ENCODE peak calls at places on chromosomes 2 and 18, in ten cellular contexts. One of them, this sample, is unnamed.

GRCh38 chr2:66580343-66580954 is 145.5 kb downstream of the MEIS1 start:
- DNase-seq in GM13977: no peak
- DNase-seq in HepG2: no peak
- DNase-seq in cardiac fibroblast: no peak
- DNase-seq in B cell: no peak
- DNase-seq in kidney: no peak
- DNase-seq in lung: no peak
- DNase-seq in HFFc6: no peak
- DNase-seq in GM20000: no peak
- DNase-seq in left ventricle myocardium inferior: no peak
- DNase-seq in this sample: no peak

GRCh38 chr2:224319756-224320155 is 82.2 kb downstream of the FAM124B start:
- DNase-seq in lung: no peak
- DNase-seq in HepG2: no peak
- DNase-seq in GM13977: no peak
- DNase-seq in HFFc6: no peak
- DNase-seq in B cell: no peak
- DNase-seq in cardiac fibroblast: no peak
- DNase-seq in left ventricle myocardium inferior: no peak
- DNase-seq in GM20000: no peak
- DNase-seq in kidney: no peak
- DNase-seq in this sample: no peak

GRCh38 chr18:34867520-34867919 is 157.4 kb downstream of the DTNA start:
- DNase-seq in left ventricle myocardium inferior: no peak
- DNase-seq in lung: no peak
- DNase-seq in HFFc6: no peak
- DNase-seq in cardiac fibroblast: peak; percentile 37
- DNase-seq in kidney: no peak
- DNase-seq in GM13977: no peak
- DNase-seq in HepG2: peak; percentile 12
- DNase-seq in GM20000: no peak
- DNase-seq in B cell: no peak
- DNase-seq in this sample: peak; percentile 38

GRCh38 chr2:231361701-231362588 is 33.6 kb upstream of the B3GNT7 start:
- DNase-seq in HFFc6: no peak
- DNase-seq in HepG2: no peak
- DNase-seq in B cell: peak; percentile 73
- DNase-seq in GM13977: peak; percentile 91
- DNase-seq in lung: no peak
- DNase-seq in cardiac fibroblast: no peak
- DNase-seq in kidney: peak; percentile 55
- DNase-seq in GM20000: peak; percentile 90
- DNase-seq in left ventricle myocardium inferior: no peak
- DNase-seq in this sample: peak; percentile 39

GRCh38 chr18:9951022-9951859 is 37.4 kb downstream of the VAPA start:
- DNase-seq in lung: no peak
- DNase-seq in kidney: no peak
- DNase-seq in cardiac fibroblast: peak; percentile 84
- DNase-seq in HepG2: peak; percentile 59
- DNase-seq in B cell: no peak
- DNase-seq in GM13977: no peak
- DNase-seq in GM20000: peak; percentile 20
- DNase-seq in left ventricle myocardium inferior: no peak
- DNase-seq in HFFc6: peak; percentile 57
- DNase-seq in this sample: peak; percentile 38

GRCh38 chr2:224038049-224038829 is 847 bp downstream of the SERPINE2 start:
- DNase-seq in GM20000: peak; percentile 54
- DNase-seq in HFFc6: peak; percentile 7
- DNase-seq in GM13977: peak; percentile 54
- DNase-seq in cardiac fibroblast: peak; percentile 49
- DNase-seq in B cell: peak; percentile 65
- DNase-seq in kidney: peak; percentile 84
- DNase-seq in lung: peak; percentile 32
- DNase-seq in left ventricle myocardium inferior: peak; percentile 32
- DNase-seq in HepG2: peak; percentile 33
- DNase-seq in this sample: peak; percentile 74

GRCh38 chr2:16644204-16644925 is 21.3 kb downstream of the CYRIA start:
- DNase-seq in HepG2: no peak
- DNase-seq in cardiac fibroblast: no peak
- DNase-seq in HFFc6: no peak
- DNase-seq in kidney: no peak
- DNase-seq in lung: no peak
- DNase-seq in GM20000: no peak
- DNase-seq in B cell: no peak
- DNase-seq in GM13977: no peak
- DNase-seq in left ventricle myocardium inferior: no peak
- DNase-seq in this sample: no peak

GRCh38 chr2:64143154-64144056 is 815 bp downstream of the PELI1 start:
- DNase-seq in GM20000: peak; percentile 39
- DNase-seq in B cell: peak; percentile 56
- DNase-seq in GM13977: peak; percentile 21
- DNase-seq in kidney: no peak
- DNase-seq in HFFc6: no peak
- DNase-seq in lung: no peak
- DNase-seq in left ventricle myocardium inferior: peak; percentile 33
- DNase-seq in HepG2: peak; percentile 21
- DNase-seq in cardiac fibroblast: peak; percentile 50
- DNase-seq in this sample: peak; percentile 37

GRCh38 chr2:60104514-60105501 is 448.6 kb downstream of the BCL11A start:
- DNase-seq in left ventricle myocardium inferior: no peak
- DNase-seq in HFFc6: no peak
- DNase-seq in B cell: peak; percentile 28
- DNase-seq in GM13977: no peak
- DNase-seq in kidney: no peak
- DNase-seq in HepG2: no peak
- DNase-seq in cardiac fibroblast: no peak
- DNase-seq in lung: no peak
- DNase-seq in GM20000: no peak
- DNase-seq in this sample: peak; percentile 25

DNA sequence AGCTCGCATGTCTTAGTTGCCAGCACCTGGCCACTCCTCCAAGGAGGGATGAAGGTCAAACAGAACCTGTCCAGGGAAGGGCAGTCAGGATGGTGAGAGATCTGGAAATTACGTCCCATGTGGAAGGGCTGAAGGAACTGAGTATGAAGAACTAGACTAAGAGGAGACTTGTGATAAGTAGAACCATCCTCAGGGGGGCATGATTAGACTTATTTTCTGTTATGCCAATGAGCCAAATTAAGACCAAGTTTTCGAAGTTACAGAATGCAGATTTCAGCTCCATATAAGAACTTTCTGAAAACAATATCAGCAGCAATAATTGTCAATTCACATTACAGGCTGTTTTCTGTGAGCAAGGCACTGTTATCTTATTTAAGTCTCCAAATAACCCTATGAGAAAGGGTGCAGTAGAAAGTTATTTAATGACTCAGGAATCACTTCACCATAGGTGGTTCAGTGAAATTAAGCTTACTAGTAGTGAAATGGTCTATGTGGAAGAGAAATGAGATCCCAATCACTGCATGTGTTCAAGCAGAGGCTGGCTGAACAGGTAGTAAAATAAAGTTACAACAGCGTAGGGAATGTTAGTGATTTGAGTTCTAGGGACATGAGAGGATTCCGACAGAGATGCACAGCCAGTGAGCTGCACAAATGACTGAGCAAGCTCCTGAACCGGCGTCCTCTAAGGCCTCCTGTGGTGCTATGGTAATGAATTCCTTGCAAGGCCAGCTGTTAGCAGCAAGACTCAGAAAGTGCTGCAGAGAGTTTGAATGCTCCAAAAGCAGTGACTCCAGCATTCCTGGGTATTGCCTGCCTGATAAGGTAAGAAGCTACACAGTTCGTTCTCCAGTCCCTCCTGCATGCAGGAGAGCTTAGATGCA is 4.5 kb upstream of the DYM start:
- DNase-seq in left ventricle myocardium inferior: no peak
- DNase-seq in cardiac fibroblast: peak; percentile 36
- DNase-seq in GM20000: no peak
- DNase-seq in HepG2: no peak
- DNase-seq in B cell: no peak
- DNase-seq in GM13977: no peak
- DNase-seq in lung: no peak
- DNase-seq in HFFc6: peak; percentile 12
- DNase-seq in kidney: no peak
- DNase-seq in this sample: no peak
- TF ChIP-seq CTCF in left ventricle myocardium inferior: no peak
- TF ChIP-seq CTCF in cardiac fibroblast: no peak
- TF ChIP-seq CTCF in GM20000: no peak
- TF ChIP-seq CTCF in HepG2: peak; percentile 26
- TF ChIP-seq CTCF in B cell: no peak
- TF ChIP-seq CTCF in GM13977: no peak
- TF ChIP-seq CTCF in lung: no peak
- TF ChIP-seq CTCF in HFFc6: no peak
- TF ChIP-seq CTCF in kidney: no peak
- TF ChIP-seq CTCF in this sample: no peak

GRCh38 chr2:235562065-235562747 is 68.4 kb downstream of the AGAP1 start:
- DNase-seq in left ventricle myocardium inferior: no peak
- DNase-seq in GM20000: no peak
- DNase-seq in B cell: no peak
- DNase-seq in GM13977: no peak
- DNase-seq in lung: no peak
- DNase-seq in HepG2: no peak
- DNase-seq in kidney: no peak
- DNase-seq in HFFc6: no peak
- DNase-seq in cardiac fibroblast: no peak
- DNase-seq in this sample: no peak
- TF ChIP-seq CTCF in left ventricle myocardium inferior: no peak
- TF ChIP-seq CTCF in GM20000: no peak
- TF ChIP-seq CTCF in B cell: no peak
- TF ChIP-seq CTCF in GM13977: no peak
- TF ChIP-seq CTCF in lung: no peak
- TF ChIP-seq CTCF in HepG2: no peak
- TF ChIP-seq CTCF in kidney: no peak
- TF ChIP-seq CTCF in HFFc6: no peak
- TF ChIP-seq CTCF in cardiac fibroblast: no peak
- TF ChIP-seq CTCF in this sample: no peak

GRCh38 chr2:215830313-215830712 is 183.0 kb downstream of the MREG start:
- DNase-seq in left ventricle myocardium inferior: peak; percentile 24
- DNase-seq in B cell: no peak
- DNase-seq in GM13977: no peak
- DNase-seq in GM20000: no peak
- DNase-seq in cardiac fibroblast: peak; percentile 88
- DNase-seq in lung: peak; percentile 48
- DNase-seq in HepG2: peak; percentile 55
- DNase-seq in kidney: no peak
- DNase-seq in HFFc6: peak; percentile 45
- DNase-seq in this sample: no peak

GRCh38 chr2:215826838-215827441 is 186.4 kb downstream of the MREG start:
- DNase-seq in cardiac fibroblast: peak; percentile 43
- DNase-seq in lung: no peak
- DNase-seq in GM13977: no peak
- DNase-seq in GM20000: no peak
- DNase-seq in HFFc6: peak; percentile 23
- DNase-seq in kidney: no peak
- DNase-seq in HepG2: peak; percentile 80
- DNase-seq in B cell: no peak
- DNase-seq in left ventricle myocardium inferior: no peak
- DNase-seq in this sample: no peak

GRCh38 chr2:215826376-215826775 is 187.0 kb downstream of the MREG start:
- DNase-seq in GM13977: no peak
- DNase-seq in left ventricle myocardium inferior: no peak
- DNase-seq in B cell: no peak
- DNase-seq in HepG2: no peak
- DNase-seq in HFFc6: no peak
- DNase-seq in kidney: no peak
- DNase-seq in lung: no peak
- DNase-seq in GM20000: no peak
- DNase-seq in cardiac fibroblast: no peak
- DNase-seq in this sample: no peak

GRCh38 chr2:215829261-215829660 is 184.1 kb downstream of the MREG start:
- DNase-seq in GM13977: no peak
- DNase-seq in HepG2: no peak
- DNase-seq in lung: no peak
- DNase-seq in GM20000: no peak
- DNase-seq in kidney: no peak
- DNase-seq in left ventricle myocardium inferior: no peak
- DNase-seq in cardiac fibroblast: no peak
- DNase-seq in B cell: no peak
- DNase-seq in HFFc6: no peak
- DNase-seq in this sample: no peak

GRCh38 chr2:215828528-215829184 is 184.7 kb downstream of the MREG start:
- DNase-seq in lung: peak; percentile 74
- DNase-seq in left ventricle myocardium inferior: no peak
- DNase-seq in B cell: peak; percentile 15
- DNase-seq in GM13977: peak; percentile 33
- DNase-seq in kidney: no peak
- DNase-seq in GM20000: peak; percentile 56
- DNase-seq in HepG2: peak; percentile 81
- DNase-seq in HFFc6: peak; percentile 57
- DNase-seq in cardiac fibroblast: peak; percentile 82
- DNase-seq in this sample: peak; percentile 57
- TF ChIP-seq CTCF in lung: no peak
- TF ChIP-seq CTCF in left ventricle myocardium inferior: peak; percentile 57
- TF ChIP-seq CTCF in B cell: peak; percentile 70
- TF ChIP-seq CTCF in GM13977: peak; percentile 74
- TF ChIP-seq CTCF in kidney: peak; percentile 59
- TF ChIP-seq CTCF in GM20000: peak; percentile 48
- TF ChIP-seq CTCF in HepG2: peak; percentile 76
- TF ChIP-seq CTCF in HFFc6: peak; percentile 86
- TF ChIP-seq CTCF in cardiac fibroblast: peak; percentile 75
- TF ChIP-seq CTCF in this sample: peak; percentile 57

DNA sequence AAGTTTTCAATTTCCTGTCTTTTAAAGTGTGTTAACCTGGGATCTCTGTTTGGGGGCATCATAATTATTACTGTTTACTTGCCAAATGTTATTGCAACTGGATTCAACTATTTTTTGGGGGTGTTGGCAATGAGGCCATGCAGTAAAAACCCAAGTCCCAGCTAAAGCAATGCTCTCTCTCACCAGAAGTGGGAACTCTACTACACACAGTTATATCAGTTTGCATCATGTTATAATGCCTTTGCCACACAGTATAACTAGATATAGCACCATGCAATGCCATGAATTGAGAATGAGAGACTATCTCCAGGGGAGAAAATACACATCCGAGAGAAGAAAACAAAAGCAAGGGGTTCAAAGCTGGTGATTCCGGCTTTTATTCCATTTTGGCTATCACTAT is 79.0 kb downstream of the GCA start:
- DNase-seq in GM20000: no peak
- DNase-seq in kidney: no peak
- DNase-seq in HFFc6: no peak
- DNase-seq in B cell: no peak
- DNase-seq in cardiac fibroblast: no peak
- DNase-seq in HepG2: no peak
- DNase-seq in lung: no peak
- DNase-seq in left ventricle myocardium inferior: no peak
- DNase-seq in GM13977: no peak
- DNase-seq in this sample: no peak
- TF ChIP-seq CTCF in GM20000: no peak
- TF ChIP-seq CTCF in kidney: no peak
- TF ChIP-seq CTCF in HFFc6: no peak
- TF ChIP-seq CTCF in B cell: no peak
- TF ChIP-seq CTCF in cardiac fibroblast: no peak
- TF ChIP-seq CTCF in HepG2: no peak
- TF ChIP-seq CTCF in lung: no peak
- TF ChIP-seq CTCF in left ventricle myocardium inferior: no peak
- TF ChIP-seq CTCF in GM13977: no peak
- TF ChIP-seq CTCF in this sample: no peak

GRCh38 chr2:210363261-210363660 is 48.3 kb upstream of the MYL1 start:
- DNase-seq in HFFc6: no peak
- DNase-seq in lung: no peak
- DNase-seq in GM13977: no peak
- DNase-seq in GM20000: no peak
- DNase-seq in HepG2: peak; percentile 21
- DNase-seq in left ventricle myocardium inferior: no peak
- DNase-seq in B cell: no peak
- DNase-seq in kidney: no peak
- DNase-seq in cardiac fibroblast: no peak
- DNase-seq in this sample: no peak
- TF ChIP-seq CTCF in HFFc6: peak; percentile 7
- TF ChIP-seq CTCF in lung: no peak
- TF ChIP-seq CTCF in GM13977: peak; percentile 16
- TF ChIP-seq CTCF in GM20000: peak; percentile 12
- TF ChIP-seq CTCF in HepG2: peak; percentile 35
- TF ChIP-seq CTCF in left ventricle myocardium inferior: peak; percentile 31
- TF ChIP-seq CTCF in B cell: no peak
- TF ChIP-seq CTCF in kidney: no peak
- TF ChIP-seq CTCF in cardiac fibroblast: no peak
- TF ChIP-seq CTCF in this sample: no peak

This sample was measured in activated CD8-positive, alpha-beta T cell treated with anti-CD3 and anti-CD28 coated beads for 36 hours.